ENCODE peak calls at places on chromosomes 4 and X, in six cellular contexts. One of them, this sample, is unnamed.

GRCh38 chr4:87977521-87978278 is 2.2 kb downstream of the SPP1 start:
- DNase-seq in T-helper 17 cell: no peak
- DNase-seq in NB4: no peak
- DNase-seq in astrocyte of the spinal cord: no peak
- DNase-seq in EL: no peak
- DNase-seq in stimulated activated CD8-positive, alpha-beta memory T cell treated with anti-CD3 and anti-CD28 coated beads, Interleukin-4, amount 100 ng/mL, for 24 hours: no peak
- DNase-seq in this sample: no peak

GRCh38 chrX:20974326-20974725 is 399.9 kb upstream of the CNKSR2 start:
- DNase-seq in T-helper 17 cell: no peak
- DNase-seq in NB4: peak; percentile 5
- DNase-seq in astrocyte of the spinal cord: peak; percentile 5
- DNase-seq in EL: peak; percentile 1
- DNase-seq in stimulated activated CD8-positive, alpha-beta memory T cell treated with anti-CD3 and anti-CD28 coated beads, Interleukin-4, amount 100 ng/mL, for 24 hours: no peak
- DNase-seq in this sample: peak; percentile 1

GRCh38 chrX:75603833-75604232 is 81.0 kb upstream of the ZDHHC15 start:
- DNase-seq in T-helper 17 cell: no peak
- DNase-seq in NB4: peak; percentile 29
- DNase-seq in astrocyte of the spinal cord: peak; percentile 12
- DNase-seq in EL: peak; percentile 0
- DNase-seq in stimulated activated CD8-positive, alpha-beta memory T cell treated with anti-CD3 and anti-CD28 coated beads, Interleukin-4, amount 100 ng/mL, for 24 hours: no peak
- DNase-seq in this sample: no peak

GRCh38 chr4:156190606-156191005 is 236.9 kb upstream of the CTSO start:
- DNase-seq in T-helper 17 cell: no peak
- DNase-seq in NB4: no peak
- DNase-seq in astrocyte of the spinal cord: peak; percentile 61
- DNase-seq in EL: peak; percentile 84
- DNase-seq in stimulated activated CD8-positive, alpha-beta memory T cell treated with anti-CD3 and anti-CD28 coated beads, Interleukin-4, amount 100 ng/mL, for 24 hours: no peak
- DNase-seq in this sample: peak; percentile 10

GRCh38 chrX:20309796-20310195 is 43.1 kb upstream of the RPS6KA3 start:
- DNase-seq in T-helper 17 cell: no peak
- DNase-seq in NB4: no peak
- DNase-seq in astrocyte of the spinal cord: no peak
- DNase-seq in EL: peak; percentile 1
- DNase-seq in stimulated activated CD8-positive, alpha-beta memory T cell treated with anti-CD3 and anti-CD28 coated beads, Interleukin-4, amount 100 ng/mL, for 24 hours: no peak
- DNase-seq in this sample: no peak

GRCh38 chr4:48832571-48832970 is 1.7 kb downstream of the OCIAD1 start:
- DNase-seq in T-helper 17 cell: no peak
- DNase-seq in NB4: no peak
- DNase-seq in astrocyte of the spinal cord: no peak
- DNase-seq in EL: no peak
- DNase-seq in stimulated activated CD8-positive, alpha-beta memory T cell treated with anti-CD3 and anti-CD28 coated beads, Interleukin-4, amount 100 ng/mL, for 24 hours: no peak
- DNase-seq in this sample: no peak

GRCh38 chr4:176883681-176884418 is 91.1 kb upstream of the VEGFC start:
- DNase-seq in T-helper 17 cell: no peak
- DNase-seq in NB4: no peak
- DNase-seq in astrocyte of the spinal cord: peak; percentile 95
- DNase-seq in EL: peak; percentile 90
- DNase-seq in stimulated activated CD8-positive, alpha-beta memory T cell treated with anti-CD3 and anti-CD28 coated beads, Interleukin-4, amount 100 ng/mL, for 24 hours: no peak
- DNase-seq in this sample: peak; percentile 82

GRCh38 chr4:135418353-135418752 is 1216.8 kb upstream of the PABPC4L start:
- DNase-seq in T-helper 17 cell: no peak
- DNase-seq in NB4: peak; percentile 10
- DNase-seq in astrocyte of the spinal cord: no peak
- DNase-seq in EL: peak; percentile 12
- DNase-seq in stimulated activated CD8-positive, alpha-beta memory T cell treated with anti-CD3 and anti-CD28 coated beads, Interleukin-4, amount 100 ng/mL, for 24 hours: no peak
- DNase-seq in this sample: no peak

GRCh38 chr4:86891785-86892638 is at the start of gene C4orf36:
- DNase-seq in T-helper 17 cell: peak; percentile 12
- DNase-seq in NB4: peak; percentile 82
- DNase-seq in astrocyte of the spinal cord: peak; percentile 38
- DNase-seq in EL: peak; percentile 73
- DNase-seq in stimulated activated CD8-positive, alpha-beta memory T cell treated with anti-CD3 and anti-CD28 coated beads, Interleukin-4, amount 100 ng/mL, for 24 hours: no peak
- DNase-seq in this sample: peak; percentile 51

GRCh38 chr4:186900980-186901379 is 177.3 kb upstream of the FAT1 start:
- DNase-seq in T-helper 17 cell: no peak
- DNase-seq in NB4: no peak
- DNase-seq in astrocyte of the spinal cord: peak; percentile 22
- DNase-seq in EL: no peak
- DNase-seq in stimulated activated CD8-positive, alpha-beta memory T cell treated with anti-CD3 and anti-CD28 coated beads, Interleukin-4, amount 100 ng/mL, for 24 hours: no peak
- DNase-seq in this sample: peak; percentile 58

GRCh38 chr4:176534566-176534965 is 214.8 kb downstream of the SPCS3 start:
- DNase-seq in T-helper 17 cell: no peak
- DNase-seq in NB4: peak; percentile 43
- DNase-seq in astrocyte of the spinal cord: peak; percentile 90
- DNase-seq in EL: peak; percentile 85
- DNase-seq in stimulated activated CD8-positive, alpha-beta memory T cell treated with anti-CD3 and anti-CD28 coated beads, Interleukin-4, amount 100 ng/mL, for 24 hours: no peak
- DNase-seq in this sample: peak; percentile 18

GRCh38 chr4:72505314-72505744 is 63.7 kb downstream of the ADAMTS3 start:
- DNase-seq in T-helper 17 cell: no peak
- DNase-seq in NB4: peak; percentile 44
- DNase-seq in astrocyte of the spinal cord: peak; percentile 57
- DNase-seq in EL: peak; percentile 61
- DNase-seq in stimulated activated CD8-positive, alpha-beta memory T cell treated with anti-CD3 and anti-CD28 coated beads, Interleukin-4, amount 100 ng/mL, for 24 hours: no peak
- DNase-seq in this sample: peak; percentile 9

GRCh38 chrX:119826399-119826959 is 26.3 kb downstream of the UPF3B start:
- DNase-seq in T-helper 17 cell: no peak
- DNase-seq in NB4: no peak
- DNase-seq in astrocyte of the spinal cord: peak; percentile 20
- DNase-seq in EL: peak; percentile 37
- DNase-seq in stimulated activated CD8-positive, alpha-beta memory T cell treated with anti-CD3 and anti-CD28 coated beads, Interleukin-4, amount 100 ng/mL, for 24 hours: no peak
- DNase-seq in this sample: no peak

GRCh38 chrX:16953606-16954211 is 7.3 kb downstream of the REPS2 start:
- DNase-seq in T-helper 17 cell: no peak
- DNase-seq in NB4: peak; percentile 16
- DNase-seq in astrocyte of the spinal cord: peak; percentile 19
- DNase-seq in EL: no peak
- DNase-seq in stimulated activated CD8-positive, alpha-beta memory T cell treated with anti-CD3 and anti-CD28 coated beads, Interleukin-4, amount 100 ng/mL, for 24 hours: no peak
- DNase-seq in this sample: no peak

GRCh38 chr4:113541933-113542332 is 219.6 kb downstream of the CAMK2D start:
- DNase-seq in T-helper 17 cell: no peak
- DNase-seq in NB4: no peak
- DNase-seq in astrocyte of the spinal cord: no peak
- DNase-seq in EL: peak; percentile 19
- DNase-seq in stimulated activated CD8-positive, alpha-beta memory T cell treated with anti-CD3 and anti-CD28 coated beads, Interleukin-4, amount 100 ng/mL, for 24 hours: no peak
- DNase-seq in this sample: peak; percentile 24

GRCh38 chr4:106816501-106816900 is 219.6 kb downstream of the DKK2 start:
- DNase-seq in T-helper 17 cell: no peak
- DNase-seq in NB4: no peak
- DNase-seq in astrocyte of the spinal cord: peak; percentile 32
- DNase-seq in EL: peak; percentile 68
- DNase-seq in stimulated activated CD8-positive, alpha-beta memory T cell treated with anti-CD3 and anti-CD28 coated beads, Interleukin-4, amount 100 ng/mL, for 24 hours: no peak
- DNase-seq in this sample: peak; percentile 1

GRCh38 chr4:78691333-78691732 is 84.8 kb upstream of the BMP2K start:
- DNase-seq in T-helper 17 cell: no peak
- DNase-seq in NB4: peak; percentile 11
- DNase-seq in astrocyte of the spinal cord: no peak
- DNase-seq in EL: no peak
- DNase-seq in stimulated activated CD8-positive, alpha-beta memory T cell treated with anti-CD3 and anti-CD28 coated beads, Interleukin-4, amount 100 ng/mL, for 24 hours: no peak
- DNase-seq in this sample: no peak

GRCh38 chr4:89753601-89754066 is 83.3 kb downstream of the SNCA start:
- DNase-seq in T-helper 17 cell: no peak
- DNase-seq in NB4: no peak
- DNase-seq in astrocyte of the spinal cord: peak; percentile 94
- DNase-seq in EL: peak; percentile 92
- DNase-seq in stimulated activated CD8-positive, alpha-beta memory T cell treated with anti-CD3 and anti-CD28 coated beads, Interleukin-4, amount 100 ng/mL, for 24 hours: no peak
- DNase-seq in this sample: peak; percentile 94

GRCh38 chrX:19535481-19535880 is 20.2 kb upstream of the MAP3K15 start:
- DNase-seq in T-helper 17 cell: no peak
- DNase-seq in NB4: peak; percentile 25
- DNase-seq in astrocyte of the spinal cord: peak; percentile 8
- DNase-seq in EL: no peak
- DNase-seq in stimulated activated CD8-positive, alpha-beta memory T cell treated with anti-CD3 and anti-CD28 coated beads, Interleukin-4, amount 100 ng/mL, for 24 hours: no peak
- DNase-seq in this sample: no peak

GRCh38 chr4:147717878-147718277 is 14.0 kb upstream of the ARHGAP10 start:
- DNase-seq in T-helper 17 cell: no peak
- DNase-seq in NB4: no peak
- DNase-seq in astrocyte of the spinal cord: no peak
- DNase-seq in EL: no peak
- DNase-seq in stimulated activated CD8-positive, alpha-beta memory T cell treated with anti-CD3 and anti-CD28 coated beads, Interleukin-4, amount 100 ng/mL, for 24 hours: no peak
- DNase-seq in this sample: no peak

GRCh38 chr4:139736661-139737060 is 71.0 kb downstream of the MGST2 start:
- DNase-seq in T-helper 17 cell: no peak
- DNase-seq in NB4: no peak
- DNase-seq in astrocyte of the spinal cord: no peak
- DNase-seq in EL: no peak
- DNase-seq in stimulated activated CD8-positive, alpha-beta memory T cell treated with anti-CD3 and anti-CD28 coated beads, Interleukin-4, amount 100 ng/mL, for 24 hours: no peak
- DNase-seq in this sample: no peak

GRCh38 chrX:41491267-41492004 is 44.3 kb downstream of the NYX start:
- DNase-seq in T-helper 17 cell: no peak
- DNase-seq in NB4: peak; percentile 35
- DNase-seq in astrocyte of the spinal cord: peak; percentile 90
- DNase-seq in EL: peak; percentile 78
- DNase-seq in stimulated activated CD8-positive, alpha-beta memory T cell treated with anti-CD3 and anti-CD28 coated beads, Interleukin-4, amount 100 ng/mL, for 24 hours: no peak
- DNase-seq in this sample: peak; percentile 75

GRCh38 chr4:100738388-100739165 is 220.8 kb upstream of the EMCN start:
- DNase-seq in T-helper 17 cell: no peak
- DNase-seq in NB4: peak; percentile 3
- DNase-seq in astrocyte of the spinal cord: peak; percentile 92
- DNase-seq in EL: peak; percentile 77
- DNase-seq in stimulated activated CD8-positive, alpha-beta memory T cell treated with anti-CD3 and anti-CD28 coated beads, Interleukin-4, amount 100 ng/mL, for 24 hours: no peak
- DNase-seq in this sample: no peak

GRCh38 chr4:150656882-150657281 is 74.9 kb downstream of the MAB21L2 start:
- DNase-seq in T-helper 17 cell: no peak
- DNase-seq in NB4: peak; percentile 10
- DNase-seq in astrocyte of the spinal cord: no peak
- DNase-seq in EL: no peak
- DNase-seq in stimulated activated CD8-positive, alpha-beta memory T cell treated with anti-CD3 and anti-CD28 coated beads, Interleukin-4, amount 100 ng/mL, for 24 hours: no peak
- DNase-seq in this sample: no peak

GRCh38 chrX:150092549-150092948 is 154.3 kb upstream of the EOLA2 start:
- DNase-seq in T-helper 17 cell: no peak
- DNase-seq in NB4: no peak
- DNase-seq in astrocyte of the spinal cord: no peak
- DNase-seq in EL: no peak
- DNase-seq in stimulated activated CD8-positive, alpha-beta memory T cell treated with anti-CD3 and anti-CD28 coated beads, Interleukin-4, amount 100 ng/mL, for 24 hours: no peak
- DNase-seq in this sample: no peak

GRCh38 chr4:153181293-153182080 is 22.8 kb upstream of the TRIM2 start:
- DNase-seq in T-helper 17 cell: no peak
- DNase-seq in NB4: no peak
- DNase-seq in astrocyte of the spinal cord: no peak
- DNase-seq in EL: peak; percentile 31
- DNase-seq in stimulated activated CD8-positive, alpha-beta memory T cell treated with anti-CD3 and anti-CD28 coated beads, Interleukin-4, amount 100 ng/mL, for 24 hours: no peak
- DNase-seq in this sample: no peak

GRCh38 chr4:86957214-86957613 is 22.4 kb downstream of the AFF1 start:
- DNase-seq in T-helper 17 cell: no peak
- DNase-seq in NB4: peak; percentile 39
- DNase-seq in astrocyte of the spinal cord: peak; percentile 71
- DNase-seq in EL: peak; percentile 77
- DNase-seq in stimulated activated CD8-positive, alpha-beta memory T cell treated with anti-CD3 and anti-CD28 coated beads, Interleukin-4, amount 100 ng/mL, for 24 hours: no peak
- DNase-seq in this sample: no peak

GRCh38 chr4:43399726-43400125 is 507.2 kb downstream of the GRXCR1 start:
- DNase-seq in T-helper 17 cell: no peak
- DNase-seq in NB4: no peak
- DNase-seq in astrocyte of the spinal cord: no peak
- DNase-seq in EL: no peak
- DNase-seq in stimulated activated CD8-positive, alpha-beta memory T cell treated with anti-CD3 and anti-CD28 coated beads, Interleukin-4, amount 100 ng/mL, for 24 hours: no peak
- DNase-seq in this sample: no peak

GRCh38 chr4:832108-832507 is 6.2 kb upstream of the CPLX1 start:
- DNase-seq in T-helper 17 cell: no peak
- DNase-seq in NB4: no peak
- DNase-seq in astrocyte of the spinal cord: no peak
- DNase-seq in EL: no peak
- DNase-seq in stimulated activated CD8-positive, alpha-beta memory T cell treated with anti-CD3 and anti-CD28 coated beads, Interleukin-4, amount 100 ng/mL, for 24 hours: no peak
- DNase-seq in this sample: no peak

GRCh38 chrX:107450823-107451509 is 1.5 kb downstream of the FRMPD3 start:
- DNase-seq in T-helper 17 cell: no peak
- DNase-seq in NB4: peak; percentile 9
- DNase-seq in astrocyte of the spinal cord: no peak
- DNase-seq in EL: peak; percentile 0
- DNase-seq in stimulated activated CD8-positive, alpha-beta memory T cell treated with anti-CD3 and anti-CD28 coated beads, Interleukin-4, amount 100 ng/mL, for 24 hours: no peak
- DNase-seq in this sample: no peak

GRCh38 chrX:118807151-118808017 is 16.2 kb upstream of the ZCCHC12 start:
- DNase-seq in T-helper 17 cell: no peak
- DNase-seq in NB4: peak; percentile 74
- DNase-seq in astrocyte of the spinal cord: peak; percentile 42
- DNase-seq in EL: peak; percentile 54
- DNase-seq in stimulated activated CD8-positive, alpha-beta memory T cell treated with anti-CD3 and anti-CD28 coated beads, Interleukin-4, amount 100 ng/mL, for 24 hours: peak; percentile 13
- DNase-seq in this sample: no peak

This sample was measured in kidney glomerular epithelial cell.